ENCODE peak calls at places on chromosomes 4 and X, in nine cellular contexts. W is upper lobe of right lung; F is HCT116; U is aorta; G is BE2C; R is K562; Z is A673; H is lower lobe of right lung; B is naive thymus-derived CD4-positive, alpha-beta T cell. C is an unnamed sample.

GRCh38 chrX:53715336-53715924 is 28.9 kb upstream of the HUWE1 start:
- DNase-seq in W (no peak), F (no peak), U (no peak), G (no peak), R (no peak), Z (no peak), H (no peak), B (no peak), C (no peak)

GRCh38 chrX:53682885-53683555 is 3.5 kb downstream of the HUWE1 start:
- DNase-seq in W (no peak), F (no peak), U (no peak), G (peak; percentile 49), R (peak; percentile 45), Z (peak; percentile 66), H (no peak), B (peak; percentile 6), C (peak; percentile 31)

GRCh38 chrX:110568396-110568795 is 209.7 kb downstream of the RTL9 start:
- DNase-seq in W (no peak), F (no peak), U (no peak), G (no peak), R (no peak), Z (peak; percentile 21), H (no peak), B (no peak), C (no peak)

GRCh38 chr4:68390205-68390604 is 40.3 kb upstream of the YTHDC1 start:
- DNase-seq in W (no peak), F (no peak), U (no peak), G (no peak), R (no peak), Z (no peak), H (no peak), B (no peak), C (no peak)

GRCh38 chr4:8763966-8764901 is 107.4 kb downstream of the HMX1 start:
- DNase-seq in W (peak; percentile 58), F (no peak), U (peak; percentile 24), G (peak; percentile 4), R (no peak), Z (no peak), H (peak; percentile 30), B (no peak), C (no peak)

GRCh38 chr4:174764105-174764729 is 64.8 kb downstream of the GLRA3 start:
- DNase-seq in W (no peak), F (peak; percentile 40), U (no peak), G (no peak), R (peak; percentile 38), Z (peak; percentile 61), H (no peak), B (no peak), C (no peak)

GRCh38 chr4:3291411-3291968 is 1.3 kb upstream of the RGS12 start:
- DNase-seq in W (peak; percentile 81), F (no peak), U (no peak), G (no peak), R (no peak), Z (no peak), H (peak; percentile 72), B (no peak), C (peak; percentile 85)

GRCh38 chr4:147768113-147768512 is 36.2 kb downstream of the ARHGAP10 start:
- DNase-seq in W (no peak), F (no peak), U (no peak), G (no peak), R (no peak), Z (peak; percentile 89), H (no peak), B (no peak), C (no peak)

GRCh38 chr4:7854697-7855370 is 84.8 kb downstream of the AFAP1 start:
- DNase-seq in W (no peak), F (no peak), U (no peak), G (no peak), R (no peak), Z (no peak), H (no peak), B (no peak), C (no peak)

GRCh38 chr4:37685726-37686372 is 327 bp downstream of the RELL1 start:
- DNase-seq in W (peak; percentile 84), F (no peak), U (peak; percentile 74), G (peak; percentile 56), R (peak; percentile 53), Z (peak; percentile 37), H (no peak), B (peak; percentile 49), C (peak; percentile 64)

GRCh38 chrX:48617542-48618340 is 20.4 kb downstream of the WDR13 start:
- DNase-seq in W (no peak), F (no peak), U (no peak), G (no peak), R (peak; percentile 25), Z (peak; percentile 24), H (no peak), B (no peak), C (no peak)

GRCh38 chr4:101141855-101142254 is 205.5 kb downstream of the PPP3CA start:
- DNase-seq in W (no peak), F (no peak), U (no peak), G (no peak), R (no peak), Z (peak; percentile 41), H (no peak), B (no peak), C (no peak)

GRCh38 chr4:101135371-101136010 is 211.8 kb downstream of the PPP3CA start:
- DNase-seq in W (no peak), F (no peak), U (no peak), G (no peak), R (no peak), Z (no peak), H (no peak), B (no peak), C (no peak)

GRCh38 chr4:101141230-101141629 is 206.1 kb downstream of the PPP3CA start:
- DNase-seq in W (no peak), F (no peak), U (no peak), G (no peak), R (no peak), Z (no peak), H (no peak), B (no peak), C (no peak)

GRCh38 chr4:101140228-101140627 is 207.1 kb downstream of the PPP3CA start:
- DNase-seq in W (no peak), F (no peak), U (no peak), G (peak; percentile 52), R (no peak), Z (peak; percentile 50), H (no peak), B (no peak), C (peak; percentile 14)

GRCh38 chr4:101136373-101137370 is 210.7 kb downstream of the PPP3CA start:
- DNase-seq in W (no peak), F (no peak), U (no peak), G (no peak), R (no peak), Z (no peak), H (no peak), B (no peak), C (no peak)
- H3K4me3 ChIP-seq in W (peak overlapping the region; percentile 14), F (peak overlapping the region; percentile 4), U (no peak overlapping the region), G (no peak overlapping the region), R (no peak overlapping the region), Z (no peak overlapping the region), H (peak overlapping the region; percentile 10), B (no peak overlapping the region), C (no peak overlapping the region)

DNA sequence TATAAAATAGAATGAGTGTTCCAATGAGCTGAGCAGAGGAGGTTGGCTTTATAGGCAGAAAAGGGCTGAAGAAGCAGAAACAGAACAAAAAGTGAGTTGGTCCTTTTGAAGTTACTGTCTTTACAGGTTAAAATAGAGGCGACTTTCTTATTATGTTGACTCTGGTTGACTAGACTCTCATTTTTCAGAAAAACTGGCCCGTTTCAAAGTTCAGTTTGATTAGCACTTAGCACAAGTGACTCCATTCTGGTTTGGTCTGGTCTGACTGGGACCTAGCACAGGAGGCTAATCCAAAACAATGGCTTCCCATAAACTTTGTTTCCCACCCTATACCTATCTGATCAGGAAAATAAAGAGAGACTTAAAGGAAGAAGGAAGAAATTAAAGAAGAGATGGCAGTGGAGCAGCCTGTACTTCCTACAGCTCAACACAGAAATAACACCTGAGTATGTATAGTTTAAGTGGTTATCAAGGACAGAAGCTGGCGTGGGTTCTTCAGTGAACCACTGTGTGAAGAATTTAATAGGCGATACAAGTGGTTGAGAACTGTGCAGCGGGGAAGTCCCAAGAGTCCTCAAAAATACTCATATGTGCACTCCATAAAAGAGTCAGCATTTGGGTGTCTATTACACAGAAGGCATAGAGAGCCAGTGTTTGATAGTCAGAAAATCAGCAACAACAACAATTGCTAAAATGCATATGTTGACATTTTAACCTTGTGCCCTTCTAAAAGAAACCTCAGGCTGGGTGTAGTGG is 554.8 kb upstream of the HTR2C start:
- DNase-seq in W (no peak), F (no peak), U (no peak), G (no peak), R (no peak), Z (no peak), H (no peak), B (no peak), C (peak; percentile 1)
- H3K27me3 ChIP-seq in W (no peaks in the 10 kb centered on the region), F (no peaks in the 10 kb centered on the region), U (no peaks in the 10 kb centered on the region), G (no peaks in the 10 kb centered on the region), R (no peaks in the 10 kb centered on the region), Z (no peaks in the 10 kb centered on the region), H (no peaks in the 10 kb centered on the region), B (no peaks in the 10 kb centered on the region), C (no peaks in the 10 kb centered on the region)

GRCh38 chr4:81031389-81032173 is 1.1 kb downstream of the BMP3 start:
- DNase-seq in W (peak; percentile 71), F (no peak), U (no peak), G (no peak), R (no peak), Z (no peak), H (peak; percentile 53), B (no peak), C (peak; percentile 1)
- H3K4me3 ChIP-seq in W (peak overlapping the region; percentile 49), F (no peak overlapping the region), U (no peak overlapping the region), G (no peak overlapping the region), R (no peak overlapping the region), Z (no peak overlapping the region), H (peak overlapping the region; percentile 52), B (no peak overlapping the region), C (no peak overlapping the region)

DNA sequence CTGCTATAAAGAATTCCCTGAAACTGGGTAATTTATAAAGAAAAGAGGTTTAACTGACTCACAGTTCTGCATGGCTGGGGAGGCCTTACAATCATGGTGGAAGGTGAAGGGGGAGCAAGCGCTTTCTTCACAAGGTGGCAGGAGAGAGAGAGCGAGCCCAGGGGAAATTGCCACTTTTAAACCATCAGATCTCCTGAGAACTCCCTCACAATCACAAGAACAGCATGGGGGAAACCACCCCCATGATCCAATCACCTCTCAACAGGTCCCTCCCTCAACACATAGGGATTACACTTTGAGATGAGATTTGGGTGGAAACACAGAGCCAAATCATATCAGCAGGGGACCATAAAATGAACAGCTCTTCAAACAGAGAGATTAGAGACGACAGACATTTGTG is 198.6 kb downstream of the MAGEB5 start:
- DNase-seq in W (no peak), F (no peak), U (no peak), G (no peak), R (no peak), Z (no peak), H (no peak), B (no peak), C (no peak)
- H3K27me3 ChIP-seq in W (no peaks in the 10 kb centered on the region), F (no peaks in the 10 kb centered on the region), U (no peaks in the 10 kb centered on the region), G (no peaks in the 10 kb centered on the region), R (no peaks in the 10 kb centered on the region), Z (no peaks in the 10 kb centered on the region), H (no peaks in the 10 kb centered on the region), B (no peaks in the 10 kb centered on the region), C (no peaks in the 10 kb centered on the region)

GRCh38 chr4:100826067-100826466 is 308.2 kb upstream of the EMCN start:
- DNase-seq in W (no peak), F (no peak), U (no peak), G (no peak), R (no peak), Z (no peak), H (no peak), B (no peak), C (no peak)
- H3K4me3 ChIP-seq in W (no peak overlapping the region), F (no peak overlapping the region), U (no peak overlapping the region), G (no peak overlapping the region), R (no peak overlapping the region), Z (no peak overlapping the region), H (no peak overlapping the region), B (no peak overlapping the region), C (no peak overlapping the region)

C was measured in thyroid gland.